ENCODE peak calls at places on chromosomes 11 and 22, in four cellular contexts. G is HepG2, V is K562, C is GM12878. B is an unnamed sample.

GRCh38 chr11:130168105-130168504 is 8.5 kb downstream of the ST14 start:
- DNase-seq in G (no peak), V (no peak), C (no peak), B (no peak)

GRCh38 chr11:2741377-2742131 is 41.8 kb upstream of the KCNQ1OT1 start:
- DNase-seq in G (no peak), V (peak; percentile 54), C (no peak), B (no peak)

GRCh38 chr22:19984201-19984753 is 32.3 kb downstream of the ARVCF start:
- DNase-seq in G (no peak), V (peak; percentile 70), C (no peak), B (no peak)

GRCh38 chr11:128405693-128406364 is 181.5 kb downstream of the ETS1 start:
- DNase-seq in G (no peak), V (no peak), C (no peak), B (no peak)

GRCh38 chr11:121795206-121795605 is 320.8 kb downstream of the BLID start:
- DNase-seq in G (no peak), V (no peak), C (no peak), B (no peak)

GRCh38 chr22:40324468-40325305 is 21.6 kb upstream of the ADSL start:
- DNase-seq in G (no peak), V (no peak), C (no peak), B (no peak)

GRCh38 chr11:134275534-134276395 is at the start of gene GLB1L3:
- DNase-seq in G (no peak), V (peak; percentile 41), C (no peak), B (peak; percentile 85)

GRCh38 chr11:133898031-133898769 is 52.9 kb upstream of the SPATA19 start:
- DNase-seq in G (no peak), V (no peak), C (no peak), B (peak; percentile 78)

GRCh38 chr22:49789289-49790141 is 38.2 kb downstream of the BRD1 start:
- DNase-seq in G (peak; percentile 10), V (no peak), C (no peak), B (no peak)

GRCh38 chr11:86595401-86595800 is 77.0 kb downstream of the ME3 start:
- DNase-seq in G (no peak), V (no peak), C (no peak), B (no peak)

GRCh38 chr11:88202498-88202897 is 27.3 kb upstream of the RAB38 start:
- DNase-seq in G (no peak), V (no peak), C (no peak), B (no peak)

GRCh38 chr22:19517919-19518567 is 6.2 kb downstream of the CLDN5 start:
- DNase-seq in G (no peak), V (no peak), C (no peak), B (no peak)

GRCh38 chr11:80586464-80586863 is 1145.6 kb upstream of the TENM4 start:
- DNase-seq in G (no peak), V (no peak), C (no peak), B (no peak)

GRCh38 chr22:31652911-31653684 is 8.9 kb downstream of the PISD start:
- DNase-seq in G (peak; percentile 22), V (no peak), C (no peak), B (no peak)

GRCh38 chr22:49103314-49104052 is 724.2 kb downstream of the BRD1 start:
- DNase-seq in G (no peak), V (no peak), C (no peak), B (no peak)

GRCh38 chr11:7319501-7319900 is 67.8 kb downstream of the SYT9 start:
- DNase-seq in G (no peak), V (no peak), C (no peak), B (no peak)

GRCh38 chr11:27721505-27722116 is 21.4 kb upstream of the BDNF start:
- DNase-seq in G (no peak), V (no peak), C (no peak), B (peak; percentile 64)

GRCh38 chr11:70700453-70700852 is 302.1 kb downstream of the CTTN start:
- DNase-seq in G (no peak), V (no peak), C (no peak), B (no peak)

GRCh38 chr11:43580735-43581369 is 99.7 kb upstream of the HSD17B12 start:
- DNase-seq in G (no peak), V (peak; percentile 54), C (no peak), B (peak; percentile 76)

GRCh38 chr11:70860855-70861254 is 391.5 kb downstream of the SHANK2 start:
- DNase-seq in G (no peak), V (no peak), C (no peak), B (no peak)

GRCh38 chr11:21511835-21512440 is 680.9 kb upstream of the ANO5 start:
- DNase-seq in G (peak; percentile 48), V (peak; percentile 29), C (no peak), B (peak; percentile 71)

GRCh38 chr11:61004037-61004641 is 32.7 kb downstream of the CD6 start:
- DNase-seq in G (no peak), V (no peak), C (no peak), B (no peak)

GRCh38 chr11:100821198-100821597 is 134.1 kb downstream of the ARHGAP42 start:
- DNase-seq in G (no peak), V (no peak), C (no peak), B (no peak)

GRCh38 chr11:45848654-45849081 is 1.4 kb downstream of the CRY2 start:
- DNase-seq in G (peak; percentile 78), V (no peak), C (no peak), B (no peak)

GRCh38 chr22:31346733-31347250 is 646 bp upstream of the PATZ1 start:
- DNase-seq in G (peak; percentile 68), V (peak; percentile 22), C (no peak), B (no peak)

GRCh38 chr22:24421428-24421931 is 5.9 kb upstream of the ADORA2A start:
- DNase-seq in G (peak; percentile 73), V (peak; percentile 60), C (no peak), B (peak; percentile 84)

DNA sequence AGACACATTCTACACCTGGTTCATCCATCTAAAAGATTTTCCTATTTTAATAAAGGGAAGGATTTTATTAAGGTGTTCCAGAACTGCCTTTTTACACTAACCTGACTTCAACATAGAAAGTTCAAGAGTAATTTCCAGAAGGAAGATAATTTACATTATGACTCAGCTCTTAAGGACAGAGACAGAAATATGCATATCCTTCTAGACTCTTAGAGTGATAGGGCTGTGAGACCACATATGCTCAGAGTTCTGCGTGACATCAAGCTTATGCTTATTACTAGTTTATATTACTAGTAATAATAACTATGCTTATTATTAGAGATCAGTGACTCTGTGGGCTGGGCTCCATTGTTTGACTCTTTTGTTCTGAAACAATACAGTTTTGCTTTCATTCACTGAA is 4.6 kb downstream of the PDGFD start:
- DNase-seq in G (no peak), V (no peak), C (no peak), B (no peak)
- TF ChIP-seq RFX5 in G (no peak), V (no peak), C (no peak), B (no peak)

GRCh38 chr11:30106782-30107181 is 90.0 kb upstream of the KCNA4 start:
- DNase-seq in G (no peak), V (no peak), C (no peak), B (no peak)

GRCh38 chr11:30110691-30111090 is 93.9 kb upstream of the KCNA4 start:
- DNase-seq in G (no peak), V (no peak), C (no peak), B (no peak)

GRCh38 chr11:30109774-30110173 is 92.9 kb upstream of the KCNA4 start:
- DNase-seq in G (no peak), V (no peak), C (no peak), B (no peak)

GRCh38 chr11:30106222-30106621 is 89.4 kb upstream of the KCNA4 start:
- DNase-seq in G (no peak), V (no peak), C (no peak), B (no peak)

GRCh38 chr11:30107899-30108298 is 91.1 kb upstream of the KCNA4 start:
- DNase-seq in G (no peak), V (no peak), C (no peak), B (no peak)
- TF ChIP-seq ATF2 in G (no peak), V (no peak), C (no peak), B (no peak)

GRCh38 chr11:57746920-57747319 is 4.7 kb downstream of the BTBD18 start:
- DNase-seq in G (no peak), V (no peak), C (no peak), B (no peak)

GRCh38 chr11:57741132-57742086 is at the start of gene SELENOH:
- DNase-seq in G (peak; percentile 84), V (peak; percentile 94), C (peak; percentile 95), B (peak; percentile 95)

GRCh38 chr11:57744386-57744785 is 3.1 kb downstream of the SELENOH start:
- DNase-seq in G (no peak), V (no peak), C (no peak), B (no peak)

GRCh38 chr11:57745206-57745605 is 3.9 kb downstream of the SELENOH start:
- DNase-seq in G (no peak), V (no peak), C (no peak), B (no peak)

GRCh38 chr11:57742087-57742452 is 779 bp downstream of the SELENOH start:
- DNase-seq in G (no peak), V (no peak), C (no peak), B (no peak)
- TF ChIP-seq RFX5 in G (no peak), V (no peak), C (no peak), B (no peak)

GRCh38 chr22:28917747-28918543 is 34.6 kb downstream of the ZNRF3 start:
- DNase-seq in G (peak; percentile 86), V (no peak), C (no peak), B (no peak)
- TF ChIP-seq ATF2 in G (peak; percentile 55), V (no peak), C (no peak), B (no peak)

DNA sequence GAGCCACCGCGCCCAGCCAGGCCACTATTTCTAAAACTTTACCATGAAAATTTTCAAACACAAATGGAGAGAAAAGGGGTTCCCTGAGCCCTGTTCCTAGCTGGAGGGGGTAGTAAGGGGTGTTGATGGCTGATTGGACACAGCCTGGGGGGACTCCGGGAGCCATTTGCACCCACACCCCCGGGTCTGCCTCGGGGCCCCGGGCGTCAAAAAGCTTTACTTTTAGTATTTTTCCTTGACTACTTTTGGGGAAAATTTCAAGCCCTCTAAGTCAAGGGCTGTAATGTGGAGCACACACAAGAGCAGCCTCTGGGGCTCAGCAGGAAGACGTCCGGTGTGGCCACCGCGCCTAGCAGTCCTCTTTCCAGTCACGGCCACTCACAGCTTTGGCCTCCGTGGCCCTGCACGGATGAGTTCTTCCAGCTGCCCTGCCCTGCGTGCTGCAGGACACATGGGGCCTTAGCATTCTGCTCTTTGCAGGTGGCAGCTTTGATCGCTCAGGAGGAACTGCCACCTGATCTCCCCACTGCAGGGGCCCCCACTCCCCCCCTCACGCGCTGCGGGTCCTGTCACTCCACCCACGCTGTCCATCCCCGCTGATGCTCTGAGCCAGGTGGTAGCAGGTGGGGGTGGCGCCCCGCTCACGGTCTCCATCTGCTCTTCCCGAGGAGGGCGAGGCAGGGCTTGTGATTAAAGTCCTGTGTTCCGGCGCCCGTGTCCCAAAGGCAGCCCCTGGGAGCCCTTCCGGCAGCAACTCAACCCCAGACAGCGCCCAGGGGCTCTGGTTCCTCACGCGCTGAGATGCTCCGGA is 14.4 kb downstream of the RNH1 start:
- DNase-seq in G (no peak), V (no peak), C (no peak), B (peak; percentile 46)
- TF ChIP-seq RFX5 in G (no peak), V (no peak), C (no peak), B (no peak)